ENCODE peak calls at places on chromosomes 12 and 14, in ten cellular contexts. I, Y, D, U, P, K, E, W, Q and M are unnamed samples.
A peak's percentile ranks its signal among the peaks of the same experiment; 100 is the strongest.

GRCh38 chr12:15525414-15525813 is 203.1 kb downstream of the PTPRO start:
- DNase-seq in D (no peak), K (no peak), P (no peak), W (peak; percentile 73), E (no peak), Y (no peak), I (no peak), U (no peak), Q (no peak), M (peak; percentile 79)

GRCh38 chr12:106128526-106129430 is 10.0 kb downstream of the NUAK1 start:
- DNase-seq in P (no peak), I (no peak), E (no peak), Y (no peak), K (no peak), Q (no peak), D (no peak), U (no peak), W (no peak), M (no peak)

GRCh38 chr12:40382217-40382616 is 157.4 kb downstream of the LRRK2 start:
- DNase-seq in P (no peak), U (no peak), I (no peak), Q (no peak), W (no peak), K (no peak), D (no peak), E (peak; percentile 14), Y (no peak), M (no peak)

GRCh38 chr12:95730457-95730856 is 60.1 kb downstream of the NTN4 start:
- DNase-seq in Y (no peak), Q (no peak), D (no peak), W (no peak), U (no peak), P (no peak), E (no peak), I (no peak), K (no peak), M (no peak)

GRCh38 chr12:113296557-113297213 is 38.2 kb downstream of the SLC8B1 start:
- DNase-seq in U (no peak), W (no peak), D (no peak), K (no peak), I (no peak), E (no peak), P (no peak), Q (no peak), Y (no peak), M (no peak)

GRCh38 chr14:76456200-76456599 is 80.3 kb downstream of the ESRRB start:
- DNase-seq in K (peak; percentile 7), W (peak; percentile 43), P (no peak), Y (no peak), E (peak; percentile 67), U (no peak), Q (peak; percentile 67), D (peak; percentile 38), I (peak; percentile 31), M (peak; percentile 18)

GRCh38 chr12:67593041-67593870 is 55.3 kb upstream of the DYRK2 start:
- DNase-seq in W (peak; percentile 95), Y (no peak), D (no peak), I (no peak), P (no peak), K (no peak), E (no peak), U (no peak), Q (no peak), M (peak; percentile 94)

GRCh38 chr14:104561661-104562495 is 17.7 kb upstream of the C14orf180 start:
- DNase-seq in Y (no peak), P (no peak), D (no peak), W (no peak), I (no peak), K (no peak), Q (no peak), U (no peak), E (no peak), M (no peak)

GRCh38 chr14:71348394-71348793 is 441.1 kb downstream of the PCNX1 start:
- DNase-seq in E (no peak), P (no peak), W (no peak), Q (no peak), Y (no peak), I (no peak), D (no peak), U (no peak), K (no peak), M (no peak)

GRCh38 chr14:71341160-71341559 is 433.9 kb downstream of the PCNX1 start:
- DNase-seq in Y (no peak), E (no peak), K (no peak), Q (no peak), W (no peak), I (no peak), P (no peak), U (peak; percentile 69), D (no peak), M (no peak)

GRCh38 chr14:71348817-71349216 is 441.6 kb downstream of the PCNX1 start:
- DNase-seq in W (no peak), P (no peak), K (no peak), Q (no peak), U (no peak), I (no peak), D (no peak), Y (no peak), E (no peak), M (no peak)

GRCh38 chr14:71346685-71347084 is 439.4 kb downstream of the PCNX1 start:
- DNase-seq in W (no peak), Q (no peak), D (no peak), K (no peak), E (no peak), U (no peak), Y (no peak), P (no peak), I (no peak), M (no peak)

GRCh38 chr14:71344506-71344905 is 437.2 kb downstream of the PCNX1 start:
- DNase-seq in P (no peak), I (no peak), Q (no peak), U (no peak), Y (no peak), W (no peak), K (no peak), E (no peak), D (no peak), M (no peak)
- TF ChIP-seq CTCF in P (no peak), I (no peak), Q (no peak), U (no peak), Y (no peak), W (no peak), K (no peak), E (no peak), D (no peak), M (no peak)

DNA sequence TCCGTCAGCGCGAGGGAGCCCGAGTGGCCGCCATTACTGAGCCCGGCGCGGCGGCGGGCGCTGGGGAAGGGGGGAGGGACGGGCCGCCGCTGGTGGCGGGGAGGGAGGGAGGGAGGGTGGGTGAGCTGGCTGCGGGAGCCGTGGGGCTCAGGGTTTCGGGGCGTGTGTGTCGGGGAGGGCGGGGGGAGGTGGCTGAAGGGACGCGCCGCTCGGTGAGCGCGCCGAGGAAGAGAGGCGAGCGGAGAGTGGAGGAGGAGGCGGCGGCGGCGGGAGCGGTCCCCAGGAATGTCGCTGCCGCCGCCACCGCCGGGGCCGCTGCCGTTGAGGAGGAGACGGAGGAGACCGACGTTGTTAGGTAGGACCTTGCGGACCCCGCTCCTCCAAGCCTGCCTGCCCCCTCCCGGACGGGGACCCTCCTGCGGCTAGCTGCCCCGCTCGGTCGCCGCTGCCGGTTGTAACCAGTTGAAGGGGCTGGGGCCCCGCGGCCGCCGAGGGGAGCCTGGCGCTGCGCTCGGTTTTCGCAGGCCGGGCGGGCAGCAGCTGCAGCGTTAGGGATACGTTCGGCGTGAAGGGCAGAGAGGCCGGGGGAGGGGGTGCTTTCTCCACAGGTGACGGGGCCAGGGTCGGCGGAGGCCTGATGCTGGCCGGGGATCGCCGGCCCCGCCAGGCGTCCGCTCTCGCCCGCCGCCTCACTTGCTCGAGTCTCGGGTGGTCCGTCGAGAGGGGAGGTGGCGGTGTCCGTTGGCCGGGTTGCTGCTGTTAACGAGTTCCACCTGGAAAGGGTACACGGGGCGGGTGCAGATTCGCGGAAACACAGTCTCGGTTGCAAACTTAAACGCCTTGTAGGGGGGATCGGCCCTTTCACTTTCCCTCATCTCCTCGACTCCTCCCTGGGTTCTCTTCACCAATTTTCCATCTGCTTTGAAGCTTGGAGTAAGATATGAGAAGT is at the start of gene ARHGAP5:
- DNase-seq in K (peak; percentile 29), U (no peak), W (peak; percentile 46), D (peak; percentile 84), P (peak; percentile 64), Q (peak; percentile 58), E (peak; percentile 77), I (peak; percentile 33), Y (peak; percentile 80), M (no peak)
- TF ChIP-seq CTCF in K (peak; percentile 18), U (no peak), W (peak; percentile 7), D (no peak), P (no peak), Q (peak; percentile 43), E (no peak), I (no peak), Y (no peak), M (no peak)

GRCh38 chr14:81991998-81992397 is 458.3 kb upstream of the SEL1L start:
- DNase-seq in W (no peak), D (no peak), E (no peak), Q (no peak), K (no peak), Y (no peak), P (no peak), U (no peak), I (no peak), M (peak; percentile 10)
- TF ChIP-seq CTCF in W (peak; percentile 36), D (peak; percentile 45), E (peak; percentile 15), Q (peak; percentile 46), K (no peak), Y (no peak), P (no peak), U (no peak), I (no peak), M (peak; percentile 26)

DNA sequence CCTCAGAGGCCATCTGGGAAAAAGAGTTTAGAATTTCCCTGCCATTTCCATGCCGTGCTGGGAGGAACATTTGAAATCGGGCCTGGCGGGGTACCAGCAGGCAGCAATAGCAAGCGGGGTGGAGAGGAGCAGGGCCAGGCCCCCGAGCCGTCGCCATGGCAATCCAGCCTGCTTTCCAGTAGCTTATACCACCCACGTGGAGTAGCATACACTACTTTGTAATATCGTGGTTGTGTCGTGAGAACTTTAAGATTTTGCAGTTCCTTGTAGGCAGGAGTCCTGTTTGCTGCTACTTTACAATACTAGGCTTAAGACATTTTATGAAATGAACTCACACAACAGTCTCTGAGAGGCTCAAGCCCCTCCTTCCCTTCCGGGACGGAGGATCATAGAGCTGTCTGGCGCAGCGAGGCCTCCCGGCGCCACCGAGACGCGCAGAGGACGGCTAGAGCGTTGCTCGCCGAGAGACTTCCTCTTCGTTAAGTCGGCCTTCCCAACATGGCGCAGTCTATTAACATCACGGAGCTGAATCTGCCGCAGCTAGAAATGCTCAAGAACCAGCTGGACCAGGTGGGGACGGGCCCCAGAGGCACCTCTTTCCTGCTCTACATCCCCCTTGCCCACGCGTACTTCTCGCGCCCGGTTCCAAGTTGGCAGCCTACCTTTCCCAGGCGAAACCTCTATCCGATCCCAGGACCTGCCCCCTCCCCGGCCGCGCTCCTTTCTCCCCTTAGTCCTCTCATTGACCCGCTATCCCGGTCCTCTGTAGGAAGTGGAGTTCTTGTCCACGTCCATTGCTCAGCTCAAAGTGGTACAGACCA is at the start of gene PFDN5:
- DNase-seq in E (peak; percentile 91), I (peak; percentile 95), K (peak; percentile 89), Y (peak; percentile 89), Q (peak; percentile 78), U (peak; percentile 89), D (peak; percentile 86), W (peak; percentile 80), P (peak; percentile 77), M (peak; percentile 85)
- TF ChIP-seq CTCF in E (no peak), I (peak; percentile 39), K (peak; percentile 33), Y (no peak), Q (no peak), U (no peak), D (no peak), W (no peak), P (no peak), M (no peak)